ENCODE peak calls at places on chromosomes 11 and 22, in nine cellular contexts. One of them, this sample, is unnamed.

GRCh38 chr11:61963282-61964057 is 4.0 kb downstream of the FTH1 start:
- DNase-seq in transverse colon: peak; percentile 45
- DNase-seq in A549: no peak
- DNase-seq in upper lobe of right lung: peak; percentile 62
- DNase-seq in CD8-positive, alpha-beta T cell: peak; percentile 61
- DNase-seq in BJ: no peak
- DNase-seq in fibroblast of the aortic adventitia: no peak
- DNase-seq in GM20000: no peak
- DNase-seq in fibroblast of villous mesenchyme: peak; percentile 67
- DNase-seq in this sample: no peak

GRCh38 chr22:37634505-37635002 is 4.9 kb upstream of the SH3BP1 start:
- DNase-seq in transverse colon: no peak
- DNase-seq in A549: no peak
- DNase-seq in upper lobe of right lung: no peak
- DNase-seq in CD8-positive, alpha-beta T cell: no peak
- DNase-seq in BJ: no peak
- DNase-seq in fibroblast of the aortic adventitia: peak; percentile 11
- DNase-seq in GM20000: no peak
- DNase-seq in fibroblast of villous mesenchyme: no peak
- DNase-seq in this sample: no peak

GRCh38 chr11:121777056-121777455 is 324.3 kb upstream of the SORL1-AS1 start:
- DNase-seq in transverse colon: no peak
- DNase-seq in A549: no peak
- DNase-seq in upper lobe of right lung: no peak
- DNase-seq in CD8-positive, alpha-beta T cell: no peak
- DNase-seq in BJ: no peak
- DNase-seq in fibroblast of the aortic adventitia: peak; percentile 46
- DNase-seq in GM20000: no peak
- DNase-seq in fibroblast of villous mesenchyme: no peak
- DNase-seq in this sample: no peak

GRCh38 chr11:393219-394033 is 583 bp upstream of the PKP3 start:
- DNase-seq in transverse colon: peak; percentile 68
- DNase-seq in A549: peak; percentile 97
- DNase-seq in upper lobe of right lung: no peak
- DNase-seq in CD8-positive, alpha-beta T cell: no peak
- DNase-seq in BJ: peak; percentile 29
- DNase-seq in fibroblast of the aortic adventitia: peak; percentile 70
- DNase-seq in GM20000: no peak
- DNase-seq in fibroblast of villous mesenchyme: peak; percentile 70
- DNase-seq in this sample: no peak

GRCh38 chr11:83044958-83045712 is 26.6 kb downstream of the RAB30 start:
- DNase-seq in transverse colon: no peak
- DNase-seq in A549: peak; percentile 87
- DNase-seq in upper lobe of right lung: no peak
- DNase-seq in CD8-positive, alpha-beta T cell: peak; percentile 26
- DNase-seq in BJ: no peak
- DNase-seq in fibroblast of the aortic adventitia: peak; percentile 59
- DNase-seq in GM20000: peak; percentile 37
- DNase-seq in fibroblast of villous mesenchyme: peak; percentile 87
- DNase-seq in this sample: no peak

GRCh38 chr11:99781074-99781473 is 760.3 kb downstream of the CNTN5 start:
- DNase-seq in transverse colon: no peak
- DNase-seq in A549: no peak
- DNase-seq in upper lobe of right lung: no peak
- DNase-seq in CD8-positive, alpha-beta T cell: no peak
- DNase-seq in BJ: no peak
- DNase-seq in fibroblast of the aortic adventitia: no peak
- DNase-seq in GM20000: no peak
- DNase-seq in fibroblast of villous mesenchyme: peak; percentile 2
- DNase-seq in this sample: no peak

GRCh38 chr22:48425091-48425506 is 1402.6 kb downstream of the BRD1 start:
- DNase-seq in transverse colon: no peak
- DNase-seq in A549: no peak
- DNase-seq in upper lobe of right lung: peak; percentile 61
- DNase-seq in CD8-positive, alpha-beta T cell: no peak
- DNase-seq in BJ: no peak
- DNase-seq in fibroblast of the aortic adventitia: no peak
- DNase-seq in GM20000: no peak
- DNase-seq in fibroblast of villous mesenchyme: no peak
- DNase-seq in this sample: no peak

GRCh38 chr11:32960553-32961164 is 55.0 kb upstream of the DEPDC7 start:
- DNase-seq in transverse colon: no peak
- DNase-seq in A549: no peak
- DNase-seq in upper lobe of right lung: no peak
- DNase-seq in CD8-positive, alpha-beta T cell: no peak
- DNase-seq in BJ: peak; percentile 9
- DNase-seq in fibroblast of the aortic adventitia: peak; percentile 80
- DNase-seq in GM20000: peak; percentile 19
- DNase-seq in fibroblast of villous mesenchyme: peak; percentile 72
- DNase-seq in this sample: no peak

GRCh38 chr11:94183886-94184264 is 55.2 kb downstream of the PANX1 start:
- DNase-seq in transverse colon: peak; percentile 73
- DNase-seq in A549: peak; percentile 30
- DNase-seq in upper lobe of right lung: peak; percentile 74
- DNase-seq in CD8-positive, alpha-beta T cell: no peak
- DNase-seq in BJ: no peak
- DNase-seq in fibroblast of the aortic adventitia: peak; percentile 79
- DNase-seq in GM20000: peak; percentile 39
- DNase-seq in fibroblast of villous mesenchyme: peak; percentile 58
- DNase-seq in this sample: no peak

GRCh38 chr11:12853652-12854296 is 155.3 kb upstream of the RASSF10 start:
- DNase-seq in transverse colon: peak; percentile 47
- DNase-seq in A549: no peak
- DNase-seq in upper lobe of right lung: no peak
- DNase-seq in CD8-positive, alpha-beta T cell: no peak
- DNase-seq in BJ: no peak
- DNase-seq in fibroblast of the aortic adventitia: peak; percentile 40
- DNase-seq in GM20000: no peak
- DNase-seq in fibroblast of villous mesenchyme: peak; percentile 97
- DNase-seq in this sample: no peak

GRCh38 chr11:100578966-100579365 is 108.1 kb upstream of the ARHGAP42 start:
- DNase-seq in transverse colon: no peak
- DNase-seq in A549: no peak
- DNase-seq in upper lobe of right lung: no peak
- DNase-seq in CD8-positive, alpha-beta T cell: no peak
- DNase-seq in BJ: no peak
- DNase-seq in fibroblast of the aortic adventitia: peak; percentile 39
- DNase-seq in GM20000: no peak
- DNase-seq in fibroblast of villous mesenchyme: no peak
- DNase-seq in this sample: no peak

GRCh38 chr11:69244286-69244685 is 49.7 kb upstream of the MYEOV start:
- DNase-seq in transverse colon: no peak
- DNase-seq in A549: no peak
- DNase-seq in upper lobe of right lung: no peak
- DNase-seq in CD8-positive, alpha-beta T cell: no peak
- DNase-seq in BJ: no peak
- DNase-seq in fibroblast of the aortic adventitia: no peak
- DNase-seq in GM20000: no peak
- DNase-seq in fibroblast of villous mesenchyme: no peak
- DNase-seq in this sample: no peak

GRCh38 chr11:86696451-86696850 is 24.0 kb upstream of the ME3 start:
- DNase-seq in transverse colon: no peak
- DNase-seq in A549: no peak
- DNase-seq in upper lobe of right lung: no peak
- DNase-seq in CD8-positive, alpha-beta T cell: no peak
- DNase-seq in BJ: no peak
- DNase-seq in fibroblast of the aortic adventitia: no peak
- DNase-seq in GM20000: no peak
- DNase-seq in fibroblast of villous mesenchyme: no peak
- DNase-seq in this sample: no peak

GRCh38 chr22:39414377-39414776 is 14.8 kb downstream of the TAB1 start:
- DNase-seq in transverse colon: no peak
- DNase-seq in A549: no peak
- DNase-seq in upper lobe of right lung: no peak
- DNase-seq in CD8-positive, alpha-beta T cell: no peak
- DNase-seq in BJ: no peak
- DNase-seq in fibroblast of the aortic adventitia: no peak
- DNase-seq in GM20000: no peak
- DNase-seq in fibroblast of villous mesenchyme: no peak
- DNase-seq in this sample: peak; percentile 49

GRCh38 chr22:23237841-23238240 is 57.5 kb downstream of the BCR start:
- DNase-seq in transverse colon: no peak
- DNase-seq in A549: no peak
- DNase-seq in upper lobe of right lung: no peak
- DNase-seq in CD8-positive, alpha-beta T cell: no peak
- DNase-seq in BJ: no peak
- DNase-seq in fibroblast of the aortic adventitia: no peak
- DNase-seq in GM20000: no peak
- DNase-seq in fibroblast of villous mesenchyme: no peak
- DNase-seq in this sample: no peak

GRCh38 chr11:115238802-115239201 is 265.4 kb downstream of the CADM1 start:
- DNase-seq in transverse colon: no peak
- DNase-seq in A549: no peak
- DNase-seq in upper lobe of right lung: no peak
- DNase-seq in CD8-positive, alpha-beta T cell: no peak
- DNase-seq in BJ: no peak
- DNase-seq in fibroblast of the aortic adventitia: no peak
- DNase-seq in GM20000: no peak
- DNase-seq in fibroblast of villous mesenchyme: no peak
- DNase-seq in this sample: no peak
- TF ChIP-seq CTCF in transverse colon: no peak
- TF ChIP-seq CTCF in A549: no peak
- TF ChIP-seq CTCF in upper lobe of right lung: no peak
- TF ChIP-seq CTCF in CD8-positive, alpha-beta T cell: no peak
- TF ChIP-seq CTCF in BJ: peak; percentile 6
- TF ChIP-seq CTCF in fibroblast of the aortic adventitia: no peak
- TF ChIP-seq CTCF in GM20000: no peak
- TF ChIP-seq CTCF in fibroblast of villous mesenchyme: no peak
- TF ChIP-seq CTCF in this sample: peak; percentile 54

DNA sequence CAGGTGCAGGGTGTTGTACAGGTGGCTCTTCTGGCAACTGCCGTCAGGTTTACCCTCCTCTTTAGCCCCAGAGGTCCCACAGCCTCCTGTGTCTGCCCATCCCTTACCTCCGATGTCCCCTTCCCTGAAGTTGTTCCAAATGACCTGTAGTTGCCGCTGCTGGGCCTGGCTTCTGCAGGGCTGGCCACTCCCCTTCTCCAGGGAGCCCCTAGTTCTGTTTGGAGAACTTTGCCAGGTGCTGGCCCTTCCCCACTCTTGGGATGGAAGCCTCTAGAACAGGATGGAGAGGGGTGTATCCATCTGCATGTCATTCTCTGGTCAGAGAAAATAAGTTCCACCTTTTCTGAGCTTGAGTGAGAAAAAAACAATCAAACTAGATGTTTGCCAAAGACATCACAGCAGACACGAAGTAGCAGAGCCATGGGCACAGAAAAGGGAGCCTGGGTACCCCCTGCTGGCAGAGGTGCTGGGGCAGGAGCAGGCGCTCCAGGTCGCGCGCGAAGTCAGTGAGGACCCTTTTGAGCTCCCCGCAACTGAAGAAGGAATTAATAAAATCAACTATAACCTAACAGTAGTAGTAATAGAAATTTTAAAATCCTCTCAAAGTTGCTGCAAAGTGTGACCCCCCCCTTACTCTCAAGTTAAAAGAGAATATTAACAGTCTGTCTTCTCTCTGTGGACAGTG is 20.2 kb upstream of the PARVB start:
- DNase-seq in transverse colon: no peak
- DNase-seq in A549: no peak
- DNase-seq in upper lobe of right lung: peak; percentile 59
- DNase-seq in CD8-positive, alpha-beta T cell: no peak
- DNase-seq in BJ: no peak
- DNase-seq in fibroblast of the aortic adventitia: no peak
- DNase-seq in GM20000: no peak
- DNase-seq in fibroblast of villous mesenchyme: no peak
- DNase-seq in this sample: no peak
- TF ChIP-seq CTCF in transverse colon: no peak
- TF ChIP-seq CTCF in A549: no peak
- TF ChIP-seq CTCF in upper lobe of right lung: no peak
- TF ChIP-seq CTCF in CD8-positive, alpha-beta T cell: no peak
- TF ChIP-seq CTCF in BJ: peak; percentile 26
- TF ChIP-seq CTCF in fibroblast of the aortic adventitia: peak; percentile 21
- TF ChIP-seq CTCF in GM20000: no peak
- TF ChIP-seq CTCF in fibroblast of villous mesenchyme: no peak
- TF ChIP-seq CTCF in this sample: peak; percentile 35

GRCh38 chr11:127013550-127013949 is 13.0 kb upstream of the KIRREL3 start:
- DNase-seq in transverse colon: no peak
- DNase-seq in A549: no peak
- DNase-seq in upper lobe of right lung: no peak
- DNase-seq in CD8-positive, alpha-beta T cell: no peak
- DNase-seq in BJ: no peak
- DNase-seq in fibroblast of the aortic adventitia: no peak
- DNase-seq in GM20000: no peak
- DNase-seq in fibroblast of villous mesenchyme: no peak
- DNase-seq in this sample: no peak

GRCh38 chr11:127018683-127019279 is 18.2 kb upstream of the KIRREL3 start:
- DNase-seq in transverse colon: no peak
- DNase-seq in A549: no peak
- DNase-seq in upper lobe of right lung: no peak
- DNase-seq in CD8-positive, alpha-beta T cell: no peak
- DNase-seq in BJ: no peak
- DNase-seq in fibroblast of the aortic adventitia: no peak
- DNase-seq in GM20000: no peak
- DNase-seq in fibroblast of villous mesenchyme: no peak
- DNase-seq in this sample: no peak

DNA sequence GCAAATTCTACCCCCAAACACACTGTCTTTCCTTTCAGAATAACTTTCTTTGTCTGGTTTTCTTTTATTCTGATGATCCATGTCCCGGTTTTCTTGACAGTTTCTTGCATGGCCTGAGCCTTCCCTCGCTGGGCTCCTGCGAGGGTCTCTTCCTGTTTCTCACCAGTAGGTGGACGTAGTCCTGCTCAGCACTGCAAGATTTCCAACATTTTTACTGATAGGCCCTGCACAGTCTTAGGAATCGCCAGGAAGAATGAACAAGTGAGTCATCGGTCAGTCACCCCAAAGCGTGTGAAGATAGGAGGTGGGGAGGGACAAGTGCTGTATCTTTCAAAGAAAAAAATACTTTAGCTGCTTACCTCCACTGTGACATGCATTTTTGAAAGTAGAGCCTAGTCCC is 16.9 kb upstream of the KIRREL3 start:
- DNase-seq in transverse colon: no peak
- DNase-seq in A549: peak; percentile 64
- DNase-seq in upper lobe of right lung: no peak
- DNase-seq in CD8-positive, alpha-beta T cell: no peak
- DNase-seq in BJ: peak; percentile 49
- DNase-seq in fibroblast of the aortic adventitia: peak; percentile 45
- DNase-seq in GM20000: no peak
- DNase-seq in fibroblast of villous mesenchyme: peak; percentile 29
- DNase-seq in this sample: no peak
- TF ChIP-seq CTCF in transverse colon: no peak
- TF ChIP-seq CTCF in A549: peak; percentile 41
- TF ChIP-seq CTCF in upper lobe of right lung: no peak
- TF ChIP-seq CTCF in CD8-positive, alpha-beta T cell: no peak
- TF ChIP-seq CTCF in BJ: peak; percentile 80
- TF ChIP-seq CTCF in fibroblast of the aortic adventitia: peak; percentile 38
- TF ChIP-seq CTCF in GM20000: no peak
- TF ChIP-seq CTCF in fibroblast of villous mesenchyme: peak; percentile 26
- TF ChIP-seq CTCF in this sample: peak; percentile 70

DNA sequence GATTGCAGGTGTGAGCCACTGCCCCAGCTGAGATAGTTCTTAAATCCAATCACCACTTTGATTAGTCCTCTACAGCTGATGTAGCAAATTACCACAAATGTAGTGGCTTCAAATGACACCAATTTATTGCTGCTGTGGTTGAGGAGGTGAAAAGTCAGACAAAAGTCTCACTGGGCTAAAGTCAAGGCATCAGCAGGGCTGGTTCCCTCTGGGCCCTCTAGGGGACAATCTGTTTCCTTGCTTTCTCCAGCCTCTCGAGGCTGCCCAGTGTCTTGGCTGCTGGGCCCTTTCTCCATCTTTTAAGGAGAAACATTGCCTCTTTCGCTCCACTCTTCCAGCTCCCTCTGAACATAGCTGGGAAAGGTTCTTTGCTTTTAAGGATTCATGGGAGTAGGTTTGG is 50.5 kb upstream of the SHANK2 start:
- DNase-seq in transverse colon: no peak
- DNase-seq in A549: no peak
- DNase-seq in upper lobe of right lung: peak; percentile 22
- DNase-seq in CD8-positive, alpha-beta T cell: no peak
- DNase-seq in BJ: no peak
- DNase-seq in fibroblast of the aortic adventitia: no peak
- DNase-seq in GM20000: no peak
- DNase-seq in fibroblast of villous mesenchyme: no peak
- DNase-seq in this sample: peak; percentile 4
- TF ChIP-seq CTCF in transverse colon: no peak
- TF ChIP-seq CTCF in A549: no peak
- TF ChIP-seq CTCF in upper lobe of right lung: no peak
- TF ChIP-seq CTCF in CD8-positive, alpha-beta T cell: no peak
- TF ChIP-seq CTCF in BJ: peak; percentile 29
- TF ChIP-seq CTCF in fibroblast of the aortic adventitia: peak; percentile 18
- TF ChIP-seq CTCF in GM20000: no peak
- TF ChIP-seq CTCF in fibroblast of villous mesenchyme: peak; percentile 17
- TF ChIP-seq CTCF in this sample: no peak

This sample was measured in chondrocyte.